ENCODE peak calls at places on chromosomes 1 and 21, in six cellular contexts. T is IMR-90, M is BE2C, U is lower lobe of right lung, W is tibial artery, L is fibroblast of lung. X is an unnamed sample. For H3K4me1, the result is how much of the 10 kb centered on the place peaks cover.

GRCh38 chr1:22861764-22862440 is 110.8 kb downstream of the LACTBL1 start:
- DNase-seq in T (peak), M (peak), U (no peak), W (no peak), L (peak), X (no peak)

GRCh38 chr1:39574646-39575045 is 1.9 kb downstream of the PABPC4 start:
- DNase-seq in T (peak), M (no peak), U (no peak), W (no peak), L (peak), X (peak)

GRCh38 chr21:35664683-35665082 is 395.6 kb downstream of the SETD4 start:
- DNase-seq in T (peak), M (no peak), U (no peak), W (no peak), L (peak), X (no peak)

GRCh38 chr1:21290546-21290944 is 282 bp upstream of the ECE1 start:
- DNase-seq in T (no peak), M (no peak), U (no peak), W (no peak), L (no peak), X (no peak)

GRCh38 chr1:156113263-156114004 is 1.1 kb upstream of the LMNA start:
- DNase-seq in T (no peak), M (no peak), U (no peak), W (no peak), L (no peak), X (no peak)

GRCh38 chr1:214103778-214104177 is 116.0 kb downstream of the PROX1 start:
- DNase-seq in T (no peak), M (no peak), U (no peak), W (no peak), L (no peak), X (no peak)

GRCh38 chr1:151009206-151009587 is 948 bp downstream of the PRUNE1 start:
- DNase-seq in T (peak), M (no peak), U (no peak), W (no peak), L (peak), X (no peak)

GRCh38 chr1:115495603-115496002 is 146.2 kb upstream of the VANGL1 start:
- DNase-seq in T (peak), M (no peak), U (no peak), W (no peak), L (peak), X (no peak)

GRCh38 chr21:44437371-44437695 is 18.0 kb upstream of the LRRC3 start:
- DNase-seq in T (no peak), M (no peak), U (no peak), W (no peak), L (no peak), X (peak)

GRCh38 chr1:87795615-87796337 is 467.1 kb downstream of the LMO4 start:
- DNase-seq in T (peak), M (no peak), U (no peak), W (no peak), L (no peak), X (no peak)

GRCh38 chr1:211548321-211549091 is 30.5 kb downstream of the SLC30A1 start:
- DNase-seq in T (no peak), M (no peak), U (no peak), W (no peak), L (no peak), X (peak)

GRCh38 chr1:119367332-119368124 is 1.1 kb upstream of the HAO2 start:
- DNase-seq in T (peak), M (peak), U (no peak), W (no peak), L (peak), X (no peak)

GRCh38 chr1:116374340-116375164 is 1.5 kb downstream of the ATP1A1 start:
- DNase-seq in T (no peak), M (peak), U (no peak), W (no peak), L (peak), X (peak)

GRCh38 chr21:27681038-27681437 is 714.1 kb upstream of the ADAMTS5 start:
- DNase-seq in T (peak), M (no peak), U (no peak), W (no peak), L (peak), X (no peak)

GRCh38 chr21:45466330-45467220 is 61.6 kb downstream of the COL18A1 start:
- DNase-seq in T (no peak), M (no peak), U (no peak), W (no peak), L (no peak), X (peak)

GRCh38 chr1:5990913-5991783 is 1.1 kb downstream of the NPHP4 start:
- DNase-seq in T (peak), M (peak), U (peak), W (no peak), L (peak), X (peak)

GRCh38 chr1:54601730-54602129 is 21.6 kb downstream of the FAM151A start:
- DNase-seq in T (no peak), M (no peak), U (no peak), W (no peak), L (no peak), X (no peak)
- TF ChIP-seq CTCF in T (no peak), M (no peak), U (no peak), W (no peak), L (no peak), X (no peak)

GRCh38 chr1:108811611-108812010 is 45.3 kb downstream of the AKNAD1 start:
- DNase-seq in T (no peak), M (no peak), U (no peak), W (no peak), L (no peak), X (no peak)

GRCh38 chr1:108810176-108810575 is 46.7 kb downstream of the AKNAD1 start:
- DNase-seq in T (no peak), M (no peak), U (no peak), W (no peak), L (no peak), X (no peak)

GRCh38 chr1:108813326-108813725 is 43.6 kb downstream of the AKNAD1 start:
- DNase-seq in T (no peak), M (peak), U (no peak), W (no peak), L (no peak), X (no peak)

GRCh38 chr1:108803548-108803947 is 53.3 kb downstream of the AKNAD1 start:
- DNase-seq in T (no peak), M (no peak), U (no peak), W (no peak), L (no peak), X (no peak)

DNA sequence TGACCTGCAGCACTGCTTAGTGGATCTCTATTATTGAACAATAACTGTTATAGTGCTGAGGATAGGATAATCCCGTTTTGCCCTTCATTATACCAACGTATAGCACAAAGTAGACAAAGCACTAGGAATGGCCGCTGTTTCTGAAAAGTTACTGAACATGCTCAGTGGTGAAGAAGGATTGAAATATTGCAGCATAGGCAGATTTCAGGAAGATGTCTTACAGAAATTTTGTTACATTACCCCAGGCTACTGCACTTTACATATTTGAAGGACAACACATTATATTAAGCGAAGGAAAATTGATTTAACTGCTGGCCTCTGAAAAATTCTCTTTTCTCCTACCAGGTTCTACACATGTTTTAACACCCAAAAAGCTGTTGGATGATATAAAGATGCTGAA is 48.5 kb downstream of the AKNAD1 start:
- DNase-seq in T (no peak), M (no peak), U (no peak), W (no peak), L (no peak), X (no peak)
- H3K4me1 ChIP-seq in T (under half), M (under half), U (under half), W (under half), L (under half), X (under half)

GRCh38 chr1:154353460-154353904 is 28.2 kb downstream of the ATP8B2 start:
- DNase-seq in T (peak), M (no peak), U (no peak), W (no peak), L (peak), X (no peak)
- TF ChIP-seq CTCF in T (peak), M (peak), U (peak), W (no peak), L (peak), X (no peak)

DNA sequence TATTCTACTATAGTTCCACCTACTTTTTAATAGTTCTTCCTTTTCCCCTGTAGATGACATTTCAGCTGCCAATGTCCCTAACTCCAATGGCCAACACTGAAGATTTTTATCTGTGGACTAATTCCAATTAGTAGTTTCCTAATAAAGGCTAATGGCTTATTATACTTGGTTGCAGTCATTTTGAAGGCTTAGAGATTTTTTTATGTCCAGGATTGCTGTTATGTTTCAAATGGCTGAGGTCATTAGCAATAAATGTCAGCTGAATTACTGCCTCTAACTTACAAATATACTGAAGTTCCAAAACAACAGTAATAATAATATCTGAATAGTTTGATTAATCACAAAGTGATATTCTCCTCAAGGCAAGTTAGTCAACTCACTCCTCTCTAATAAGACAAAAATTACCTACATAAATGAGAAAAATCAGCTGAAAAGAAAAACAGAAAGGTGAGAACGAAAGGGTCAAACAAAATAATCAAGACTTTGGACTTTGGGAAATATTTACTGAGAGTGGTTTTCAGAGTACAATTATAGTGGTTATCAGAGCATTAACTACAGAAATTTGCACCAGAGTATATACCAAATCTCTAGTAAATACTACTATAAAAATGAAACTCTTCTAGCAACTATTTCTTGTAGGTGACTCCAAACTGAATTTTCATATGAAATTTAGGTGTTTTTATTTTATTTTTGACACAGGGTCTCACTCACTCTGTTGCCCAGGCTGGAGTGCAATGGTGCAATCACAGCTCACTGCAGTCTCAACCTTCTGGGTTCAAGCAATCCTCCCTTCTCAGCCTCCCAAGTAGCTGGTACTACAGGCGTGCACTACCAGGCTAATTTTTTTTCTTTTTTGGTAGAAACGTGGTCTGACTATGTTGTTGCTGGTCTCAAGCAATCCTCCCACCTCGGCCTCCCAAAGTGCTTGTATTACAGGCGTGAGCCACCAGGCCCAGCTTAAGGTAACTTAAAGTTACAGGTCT is 3.5 kb downstream of the ZZZ3 start:
- DNase-seq in T (no peak), M (no peak), U (no peak), W (no peak), L (no peak), X (no peak)
- H3K4me1 ChIP-seq in T (under half), M (under half), U (under half), W (under half), L (under half), X (under half)

GRCh38 chr1:43651922-43652321 is 2.0 kb downstream of the KDM4A start:
- DNase-seq in T (no peak), M (no peak), U (no peak), W (no peak), L (no peak), X (no peak)

GRCh38 chr1:43655953-43656352 is 6.0 kb downstream of the KDM4A start:
- DNase-seq in T (no peak), M (no peak), U (no peak), W (no peak), L (no peak), X (no peak)

GRCh38 chr1:43653893-43654292 is 3.9 kb downstream of the KDM4A start:
- DNase-seq in T (no peak), M (no peak), U (no peak), W (no peak), L (no peak), X (no peak)

GRCh38 chr1:43651188-43651587 is 1.2 kb downstream of the KDM4A start:
- DNase-seq in T (no peak), M (no peak), U (no peak), W (no peak), L (no peak), X (peak)

GRCh38 chr1:43653339-43653738 is 3.4 kb downstream of the KDM4A start:
- DNase-seq in T (peak), M (peak), U (no peak), W (no peak), L (no peak), X (no peak)
- TF ChIP-seq CTCF in T (peak), M (peak), U (no peak), W (no peak), L (peak), X (no peak)

DNA sequence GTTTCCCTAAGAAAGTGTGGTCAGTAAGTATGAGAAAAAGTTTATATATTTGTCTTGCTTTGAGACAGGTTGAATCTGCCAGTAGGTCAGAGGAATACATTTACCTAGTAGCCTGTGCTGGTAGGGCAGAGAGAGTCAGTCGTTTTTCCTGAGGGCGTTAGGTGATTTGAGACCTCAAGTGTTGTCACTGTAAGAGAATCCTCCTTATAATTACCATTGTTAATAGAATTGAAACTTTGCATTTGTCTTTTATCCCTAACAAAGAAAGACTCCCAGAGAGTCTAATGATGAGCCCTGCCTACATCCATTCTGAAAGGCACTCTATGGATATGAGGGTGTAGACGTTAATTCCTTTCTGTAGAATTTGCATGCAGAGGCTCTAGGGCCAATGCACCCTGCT is 16.4 kb downstream of the PBX1 start:
- DNase-seq in T (no peak), M (no peak), U (no peak), W (no peak), L (no peak), X (no peak)
- H3K4me1 ChIP-seq in T (under half), M (under half), U (under half), W (half or more), L (under half), X (under half)

GRCh38 chr1:212864201-212864600 is 6.1 kb downstream of the FLVCR1 start:
- DNase-seq in T (no peak), M (no peak), U (no peak), W (no peak), L (no peak), X (no peak)
- TF ChIP-seq CTCF in T (no peak), M (no peak), U (no peak), W (no peak), L (no peak), X (no peak)

GRCh38 chr1:225866981-225867380 is 15.2 kb downstream of the TMEM63A start:
- DNase-seq in T (no peak), M (no peak), U (no peak), W (no peak), L (no peak), X (no peak)
- H3K4me1 ChIP-seq in T (under half), M (under half), U (under half), W (under half), L (under half), X (under half)

GRCh38 chr1:75640137-75640536 is 29.2 kb upstream of the SLC44A5 start:
- DNase-seq in T (no peak), M (no peak), U (no peak), W (no peak), L (no peak), X (no peak)
- TF ChIP-seq CTCF in T (no peak), M (no peak), U (no peak), W (no peak), L (no peak), X (no peak)

X was measured in mucosa of descending colon.